ENCODE peak calls at places on chromosomes 4 and X, in eight cellular contexts. C, Z, F, R, N, H, U and S are unnamed samples.
A peak's percentile ranks its signal among the peaks of the same experiment; 100 is the strongest.

GRCh38 chrX:129449141-129449540 is 74.1 kb downstream of the SMARCA1 start:
- DNase-seq in F (no peak), U (no peak), H (no peak), R (no peak), N (no peak), C (no peak), Z (no peak), S (no peak)

GRCh38 chrX:119482497-119483480 is 14.5 kb downstream of the SLC25A5 start:
- DNase-seq in C (peak; percentile 24), Z (peak; percentile 77), N (peak; percentile 39), R (peak; percentile 39), F (peak; percentile 71), H (peak; percentile 66), U (peak; percentile 71), S (peak; percentile 1)

GRCh38 chrX:31546130-31546529 is 474.3 kb upstream of the FTHL17 start:
- DNase-seq in R (peak; percentile 76), H (no peak), Z (no peak), N (peak; percentile 91), C (no peak), U (peak; percentile 24), F (no peak), S (no peak)

GRCh38 chr4:53522334-53522733 is 69.0 kb downstream of the LNX1 start:
- DNase-seq in H (no peak), N (no peak), C (no peak), R (peak; percentile 32), U (no peak), Z (no peak), F (no peak), S (no peak)

GRCh38 chr4:116839826-116840225 is 245.6 kb downstream of the TRAM1L1 start:
- DNase-seq in N (peak; percentile 73), R (no peak), U (no peak), Z (no peak), C (no peak), F (no peak), H (no peak), S (no peak)

GRCh38 chrX:114841051-114841450 is 176.4 kb downstream of the IL13RA2 start:
- DNase-seq in F (no peak), N (peak; percentile 14), R (peak; percentile 0), H (no peak), U (no peak), C (no peak), Z (no peak), S (no peak)

GRCh38 chr4:178681871-178682270 is 1239.6 kb upstream of the AGA start:
- DNase-seq in C (no peak), Z (no peak), N (no peak), F (no peak), H (no peak), R (no peak), U (no peak), S (no peak)

GRCh38 chr4:126616795-126617194 is 1016.0 kb upstream of the INTU start:
- DNase-seq in R (no peak), Z (no peak), C (no peak), N (no peak), U (no peak), F (no peak), H (no peak), S (no peak)

GRCh38 chr4:65623509-65623908 is 46.8 kb downstream of the EPHA5 start:
- DNase-seq in F (no peak), N (peak; percentile 90), H (no peak), R (peak; percentile 67), C (no peak), Z (no peak), U (no peak), S (no peak)

GRCh38 chrX:145484740-145485139 is 237.4 kb downstream of the SPANXN1 start:
- DNase-seq in C (no peak), N (no peak), F (no peak), H (no peak), Z (no peak), R (no peak), U (no peak), S (no peak)

GRCh38 chrX:44954562-44954961 is 81.6 kb downstream of the KDM6A start:
- DNase-seq in C (no peak), U (no peak), N (peak; percentile 10), F (no peak), R (no peak), Z (no peak), H (no peak), S (no peak)

GRCh38 chr4:53671757-53672156 is 80.5 kb upstream of the LNX1 start:
- DNase-seq in H (no peak), U (no peak), C (no peak), R (no peak), Z (no peak), F (no peak), N (no peak), S (no peak)

GRCh38 chr4:108540536-108540935 is 79.8 kb upstream of the RPL34 start:
- DNase-seq in N (no peak), Z (no peak), C (no peak), H (no peak), F (no peak), R (no peak), U (no peak), S (no peak)

GRCh38 chrX:124333862-124334261 is 1.4 kb downstream of the TEX13D start:
- DNase-seq in U (no peak), H (no peak), Z (no peak), R (no peak), F (no peak), C (no peak), N (no peak), S (no peak)

DNA sequence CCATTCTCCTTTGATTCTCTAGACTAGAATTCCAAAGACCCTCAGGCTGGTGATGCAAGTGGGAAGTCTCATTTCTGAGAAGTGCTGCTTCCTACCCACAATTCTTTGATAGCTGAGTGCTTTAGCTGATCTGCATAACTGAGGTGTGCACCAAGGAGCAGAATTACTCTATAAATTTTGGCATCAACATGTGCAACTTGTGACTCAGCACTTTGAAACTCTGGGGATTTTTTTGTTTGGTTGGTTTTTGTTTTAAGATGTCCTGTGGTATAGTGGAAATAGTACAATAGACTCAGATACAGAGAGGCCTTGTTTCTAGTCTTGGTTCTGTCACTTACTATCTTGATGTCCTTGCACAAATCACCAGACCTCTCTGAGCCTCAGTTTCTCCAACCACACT is 148.4 kb downstream of the AR start:
- DNase-seq in H (no peak), Z (no peak), R (peak; percentile 16), N (peak; percentile 84), U (no peak), C (no peak), F (no peak), S (no peak)
- H3K27ac ChIP-seq in H (no peak overlapping the region), Z (no peak overlapping the region), R (no peak overlapping the region), N (no peak overlapping the region), U (no peak overlapping the region), C (no peak overlapping the region), F (no peak overlapping the region), S (no peak overlapping the region)

DNA sequence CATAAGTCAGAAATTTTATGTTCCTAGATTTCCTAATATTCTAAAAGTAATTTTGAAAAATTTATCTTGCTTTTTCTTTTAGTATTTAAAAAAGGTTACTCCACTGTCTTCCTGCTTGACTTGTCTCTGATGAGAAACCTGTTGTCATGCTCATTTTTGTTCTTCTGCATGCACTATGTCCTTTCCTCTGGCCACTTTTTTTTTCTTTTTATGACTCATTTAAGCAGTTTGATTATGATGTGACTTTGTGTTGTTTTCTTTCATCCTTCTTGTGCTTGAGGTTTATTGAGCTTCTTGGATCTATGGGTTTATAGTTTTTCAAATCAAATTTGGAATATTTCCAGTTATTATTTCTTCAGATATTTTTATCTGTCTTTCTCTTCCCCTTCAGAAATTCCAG is 12.0 kb upstream of the UFSP2 start:
- DNase-seq in H (no peak), N (no peak), C (no peak), F (no peak), Z (no peak), R (no peak), U (no peak), S (no peak)
- H3K27ac ChIP-seq in H (no peak overlapping the region), N (no peak overlapping the region), C (no peak overlapping the region), F (no peak overlapping the region), Z (no peak overlapping the region), R (no peak overlapping the region), U (no peak overlapping the region), S (no peak overlapping the region)

GRCh38 chr4:173243917-173244658 is 75.5 kb downstream of the GALNT7 start:
- DNase-seq in Z (no peak), F (no peak), C (no peak), H (no peak), U (no peak), R (no peak), N (no peak), S (no peak)

GRCh38 chr4:173248690-173249089 is 80.1 kb downstream of the GALNT7 start:
- DNase-seq in R (no peak), C (no peak), N (no peak), H (no peak), F (no peak), U (no peak), Z (no peak), S (no peak)

GRCh38 chr4:173243321-173243720 is 74.7 kb downstream of the GALNT7 start:
- DNase-seq in Z (no peak), F (no peak), H (peak; percentile 28), R (peak; percentile 88), N (peak; percentile 87), C (no peak), U (no peak), S (no peak)

GRCh38 chr4:173247316-173247715 is 78.7 kb downstream of the GALNT7 start:
- DNase-seq in U (no peak), H (no peak), R (no peak), Z (no peak), C (no peak), F (no peak), N (no peak), S (no peak)

GRCh38 chr4:173246719-173247118 is 78.1 kb downstream of the GALNT7 start:
- DNase-seq in H (no peak), R (no peak), Z (no peak), U (no peak), F (no peak), C (no peak), N (no peak), S (no peak)
- H3K27ac ChIP-seq in H (no peak overlapping the region), R (no peak overlapping the region), Z (no peak overlapping the region), U (no peak overlapping the region), F (no peak overlapping the region), C (no peak overlapping the region), N (no peak overlapping the region), S (no peak overlapping the region)

GRCh38 chr4:146212781-146213180 is 1.6 kb upstream of the REELD1 start:
- DNase-seq in F (no peak), N (peak; percentile 42), U (no peak), H (no peak), Z (no peak), R (peak; percentile 10), C (no peak), S (no peak)

GRCh38 chr4:146210890-146211289 is 3.4 kb upstream of the REELD1 start:
- DNase-seq in U (no peak), N (no peak), H (no peak), R (no peak), F (no peak), Z (no peak), C (no peak), S (no peak)

GRCh38 chr4:146211440-146211839 is 2.9 kb upstream of the REELD1 start:
- DNase-seq in Z (no peak), R (no peak), F (no peak), N (no peak), U (no peak), H (no peak), C (no peak), S (no peak)

DNA sequence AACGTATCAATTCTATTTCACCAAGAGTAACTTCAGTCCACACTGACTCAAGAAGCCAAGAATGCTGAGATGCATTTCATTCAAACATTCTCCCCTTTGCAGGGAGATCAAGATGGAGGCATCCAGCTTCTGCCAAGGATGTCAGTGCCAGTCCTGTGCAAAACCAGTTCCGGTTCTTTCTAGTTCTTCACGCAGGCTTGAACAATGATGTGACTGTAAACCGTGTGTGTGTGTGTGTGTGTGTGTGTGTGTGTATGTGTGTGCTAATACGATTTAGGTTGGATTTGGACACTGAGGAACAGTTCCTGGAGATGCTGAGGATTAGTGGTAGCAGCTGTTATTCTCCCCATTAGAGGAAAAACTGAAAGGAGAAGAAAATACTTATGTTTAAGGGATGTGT is at the start of gene REELD1:
- DNase-seq in H (no peak), R (no peak), Z (no peak), U (no peak), F (no peak), C (no peak), N (no peak), S (no peak)
- H3K27ac ChIP-seq in H (no peak within 1 kb of the TSS), R (no peak within 1 kb of the TSS), Z (no peak within 1 kb of the TSS), U (no peak within 1 kb of the TSS), F (no peak within 1 kb of the TSS), C (no peak within 1 kb of the TSS), N (no peak within 1 kb of the TSS), S (no peak within 1 kb of the TSS)